ENCODE peak calls at places on chromosomes 16 and 17, in seven cellular contexts. H is CD4-positive, alpha-beta T cell; E is A549; U is PC-3; D is upper lobe of right lung; R is heart left ventricle; Z is fibroblast of pulmonary artery. V is an unnamed sample.

GRCh38 chr17:68197091-68197996 is 50.5 kb upstream of the AMZ2 start:
- DNase-seq in H (no peak), E (no peak), U (peak; percentile 37), D (no peak), R (no peak), Z (no peak), V (no peak)

GRCh38 chr16:82580293-82580900 is 46.4 kb upstream of the CDH13 start:
- DNase-seq in H (no peak), E (peak; percentile 10), U (peak; percentile 10), D (no peak), R (no peak), Z (peak; percentile 4), V (no peak)

GRCh38 chr17:46832945-46833839 is 14.7 kb upstream of the WNT3 start:
- DNase-seq in H (no peak), E (no peak), U (peak; percentile 59), D (no peak), R (no peak), Z (peak; percentile 31), V (no peak)

GRCh38 chr17:76383645-76384221 is 676 bp upstream of the SPHK1 start:
- DNase-seq in H (peak; percentile 45), E (peak; percentile 66), U (peak; percentile 37), D (peak; percentile 78), R (peak; percentile 67), Z (peak; percentile 63), V (peak; percentile 43)

GRCh38 chr16:66590322-66590721 is 11.1 kb downstream of the CMTM2 start:
- DNase-seq in H (no peak), E (no peak), U (no peak), D (no peak), R (no peak), Z (no peak), V (no peak)

GRCh38 chr17:11583306-11583992 is 14.8 kb upstream of the DNAH9 start:
- DNase-seq in H (no peak), E (no peak), U (no peak), D (no peak), R (no peak), Z (no peak), V (no peak)

GRCh38 chr17:74522381-74523090 is 8.7 kb downstream of the CD300LB start:
- DNase-seq in H (no peak), E (no peak), U (no peak), D (no peak), R (no peak), Z (no peak), V (no peak)

GRCh38 chr16:57630402-57630787 is 2.0 kb downstream of the ADGRG1 start:
- DNase-seq in H (no peak), E (no peak), U (no peak), D (no peak), R (no peak), Z (no peak), V (no peak)

GRCh38 chr17:70317416-70317815 is 148.1 kb downstream of the KCNJ2 start:
- DNase-seq in H (no peak), E (no peak), U (no peak), D (no peak), R (no peak), Z (no peak), V (no peak)

GRCh38 chr16:56202036-56202435 is 10.7 kb downstream of the GNAO1 start:
- DNase-seq in H (no peak), E (no peak), U (peak; percentile 49), D (no peak), R (no peak), Z (no peak), V (no peak)

GRCh38 chr17:8014558-8014850 is 12.1 kb downstream of the GUCY2D start:
- DNase-seq in H (peak; percentile 20), E (no peak), U (no peak), D (peak; percentile 51), R (no peak), Z (no peak), V (no peak)

GRCh38 chr17:7932949-7933348 is 943 bp downstream of the CNTROB start:
- DNase-seq in H (no peak), E (peak; percentile 71), U (peak; percentile 39), D (peak; percentile 80), R (no peak), Z (peak; percentile 49), V (no peak)

GRCh38 chr17:48456584-48456983 is 26.6 kb upstream of the SKAP1 start:
- DNase-seq in H (no peak), E (peak; percentile 35), U (peak; percentile 63), D (no peak), R (no peak), Z (no peak), V (no peak)

GRCh38 chr16:48393843-48394703 is 8.9 kb upstream of the SIAH1 start:
- DNase-seq in H (no peak), E (no peak), U (no peak), D (no peak), R (no peak), Z (peak; percentile 51), V (no peak)

GRCh38 chr16:81688182-81688581 is 90.9 kb upstream of the PLCG2 start:
- DNase-seq in H (no peak), E (no peak), U (peak; percentile 31), D (no peak), R (no peak), Z (no peak), V (no peak)

GRCh38 chr16:15811778-15812750 is 44.8 kb downstream of the MYH11 start:
- DNase-seq in H (no peak), E (peak; percentile 69), U (peak; percentile 82), D (no peak), R (peak; percentile 35), Z (peak; percentile 89), V (no peak)

GRCh38 chr17:72609501-72609900 is 483.0 kb downstream of the SLC39A11 start:
- DNase-seq in H (no peak), E (peak; percentile 80), U (peak; percentile 99), D (no peak), R (no peak), Z (no peak), V (no peak)

GRCh38 chr17:59753522-59754467 is 46.3 kb downstream of the VMP1 start:
- DNase-seq in H (no peak), E (peak; percentile 94), U (peak; percentile 97), D (no peak), R (peak; percentile 29), Z (peak; percentile 95), V (no peak)

GRCh38 chr17:67628580-67629013 is 89.1 kb upstream of the NOL11 start:
- DNase-seq in H (no peak), E (peak; percentile 20), U (no peak), D (peak; percentile 71), R (no peak), Z (peak; percentile 43), V (no peak)

GRCh38 chr17:3927628-3928010 is 11.4 kb upstream of the P2RX1 start:
- DNase-seq in H (no peak), E (no peak), U (no peak), D (no peak), R (peak; percentile 46), Z (no peak), V (no peak)

GRCh38 chr17:40796846-40797245 is 2.9 kb downstream of the KRT28 start:
- DNase-seq in H (no peak), E (no peak), U (no peak), D (no peak), R (no peak), Z (no peak), V (no peak)
- TF ChIP-seq CTCF in H (no peak), E (no peak), U (no peak), D (no peak), R (no peak), Z (no peak), V (no peak)

DNA sequence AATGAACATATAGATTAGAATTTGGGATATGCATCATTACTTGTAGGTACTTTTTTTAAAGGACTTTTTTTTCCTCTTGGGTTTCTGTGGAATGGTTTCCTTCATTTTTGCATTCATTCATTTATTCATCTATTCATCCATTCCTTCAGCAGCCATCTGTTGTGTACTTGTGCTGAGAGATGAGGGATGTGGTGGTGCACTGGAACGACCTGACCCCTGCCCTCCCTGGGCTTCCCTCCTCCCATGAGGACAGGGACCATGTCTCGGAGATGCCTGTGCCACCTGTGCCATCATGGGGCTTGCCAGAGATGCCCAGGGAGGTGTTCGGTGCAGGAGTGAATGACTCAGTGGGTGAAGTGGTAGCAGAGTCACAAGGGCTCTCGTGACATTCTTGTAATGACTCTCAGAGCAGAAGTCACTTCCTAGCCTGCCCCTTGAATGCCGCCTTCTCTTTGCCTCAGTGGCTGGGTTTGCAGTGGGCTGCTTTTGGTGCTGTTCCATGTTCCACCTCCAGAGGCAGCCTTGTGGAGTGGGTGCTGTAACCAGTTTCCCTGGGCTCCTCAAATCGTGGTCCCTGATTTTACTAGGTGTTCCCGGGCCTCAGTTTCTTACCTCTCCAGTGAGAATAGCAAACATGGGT is 43.9 kb downstream of the CLEC16A start:
- DNase-seq in H (peak; percentile 36), E (no peak), U (peak; percentile 6), D (no peak), R (no peak), Z (no peak), V (no peak)
- TF ChIP-seq CTCF in H (peak; percentile 32), E (no peak), U (peak; percentile 51), D (peak; percentile 51), R (peak; percentile 33), Z (peak; percentile 45), V (peak; percentile 39)

GRCh38 chr17:39668141-39668924 is at the start of gene PNMT:
- DNase-seq in H (peak; percentile 78), E (peak; percentile 78), U (peak; percentile 60), D (peak; percentile 89), R (peak; percentile 78), Z (peak; percentile 61), V (peak; percentile 67)
- TF ChIP-seq CTCF in H (peak; percentile 78), E (peak; percentile 68), U (peak; percentile 70), D (peak; percentile 63), R (peak; percentile 73), Z (peak; percentile 48), V (peak; percentile 76)

DNA sequence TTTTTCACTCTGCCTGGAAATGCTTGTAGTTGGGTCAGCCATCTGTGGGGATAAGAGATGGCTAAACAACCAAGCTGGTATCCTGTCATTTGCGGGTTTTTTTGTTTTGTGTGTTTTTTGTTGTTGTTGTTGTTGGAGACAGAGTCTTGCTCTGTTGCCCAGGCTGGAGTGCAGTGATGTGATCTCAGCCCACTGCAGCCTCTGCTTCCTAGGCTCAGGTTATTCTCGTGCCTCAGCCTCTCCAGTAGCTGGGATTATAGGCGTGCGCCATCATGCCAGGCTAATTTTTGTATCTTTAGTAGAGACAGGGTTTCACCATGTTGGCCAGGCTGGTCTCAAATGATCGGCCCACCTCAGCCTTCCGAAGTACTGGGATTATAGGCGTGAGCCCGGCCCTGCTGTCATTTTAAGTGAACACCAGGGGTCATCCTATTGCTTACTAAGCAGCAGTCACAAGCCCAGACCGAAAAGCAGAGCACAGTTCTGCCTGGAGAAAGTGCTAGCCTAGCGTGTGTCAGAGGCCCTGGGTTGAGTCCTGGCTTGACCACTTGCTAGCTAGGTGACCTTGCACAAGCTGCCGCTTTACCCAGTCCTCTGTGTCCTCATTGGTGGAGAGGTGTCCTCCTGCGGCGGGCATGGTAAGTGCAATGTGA is 4.6 kb downstream of the SMCR8 start:
- DNase-seq in H (no peak), E (peak; percentile 63), U (peak; percentile 61), D (no peak), R (no peak), Z (peak; percentile 79), V (no peak)
- TF ChIP-seq CTCF in H (no peak), E (peak; percentile 41), U (peak; percentile 69), D (peak; percentile 27), R (peak; percentile 44), Z (peak; percentile 63), V (peak; percentile 47)